ENCODE peak calls at places on chromosomes 6 and 20, in seven cellular contexts. K, U, C, W, E, B and H are unnamed samples.

GRCh38 chr6:149990672-149991402 is 27.1 kb downstream of the ULBP1 start:
- DNase-seq in W (peak; percentile 18), U (no peak), E (peak; percentile 2), K (no peak), C (no peak), B (no peak), H (no peak)

GRCh38 chr6:75103411-75103810 is 102.4 kb downstream of the COL12A1 start:
- DNase-seq in W (no peak), U (no peak), E (no peak), B (no peak), C (no peak), K (no peak), H (no peak)

GRCh38 chr6:27280064-27280539 is 32.0 kb downstream of the POM121L2 start:
- DNase-seq in E (peak; percentile 64), W (peak; percentile 51), B (peak; percentile 60), K (peak; percentile 49), C (no peak), U (no peak), H (no peak)

GRCh38 chr6:296151-297122 is 4.2 kb downstream of the DUSP22 start:
- DNase-seq in W (no peak), U (no peak), E (no peak), B (no peak), C (no peak), K (peak; percentile 15), H (no peak)

GRCh38 chr20:37351689-37352610 is 6.0 kb downstream of the SRC start:
- DNase-seq in E (no peak), W (no peak), U (no peak), K (no peak), B (no peak), C (no peak), H (no peak)

GRCh38 chr20:31559704-31560093 is 45.4 kb upstream of the ID1 start:
- DNase-seq in K (no peak), C (no peak), E (no peak), B (no peak), W (no peak), U (no peak), H (no peak)

GRCh38 chr6:151544453-151544852 is 50.6 kb downstream of the CCDC170 start:
- DNase-seq in B (no peak), U (no peak), C (no peak), E (no peak), K (no peak), W (no peak), H (no peak)

GRCh38 chr6:25327372-25327771 is 48.2 kb downstream of the CARMIL1 start:
- DNase-seq in B (no peak), W (no peak), E (no peak), C (no peak), K (no peak), U (no peak), H (no peak)

GRCh38 chr20:16020971-16021370 is 552.3 kb downstream of the KIF16B start:
- DNase-seq in C (no peak), E (no peak), W (no peak), U (no peak), B (peak; percentile 86), K (no peak), H (no peak)